ENCODE peak calls at places on chromosomes 16 and 17, in four cellular contexts. Z is transverse colon, L is anterior cingulate cortex, C is T-helper 2 cell. T is an unnamed sample.

GRCh38 chr17:62941358-62941991 is 24.6 kb upstream of the TANC2 start:
- DNase-seq in Z (no peak), L (no peak), C (no peak), T (no peak)

GRCh38 chr16:11094075-11094593 is 149.8 kb downstream of the CLEC16A start:
- DNase-seq in Z (peak), L (no peak), C (no peak), T (no peak)

GRCh38 chr16:57530531-57531252 is 5.7 kb downstream of the CCDC102A start:
- DNase-seq in Z (peak), L (no peak), C (no peak), T (peak)

GRCh38 chr16:73778872-73779271 is 517.7 kb upstream of the PSMD7 start:
- DNase-seq in Z (no peak), L (no peak), C (no peak), T (no peak)

GRCh38 chr16:58012481-58012880 is 11.3 kb downstream of the USB1 start:
- DNase-seq in Z (no peak), L (no peak), C (no peak), T (no peak)

GRCh38 chr17:12580640-12581039 is 85.0 kb upstream of the MYOCD start:
- DNase-seq in Z (no peak), L (no peak), C (no peak), T (no peak)

GRCh38 chr17:82301916-82302497 is 15.4 kb downstream of the CD7 start:
- DNase-seq in Z (peak), L (no peak), C (no peak), T (no peak)

GRCh38 chr16:73916839-73917594 is 379.6 kb upstream of the PSMD7 start:
- DNase-seq in Z (no peak), L (no peak), C (no peak), T (no peak)

GRCh38 chr16:1167276-1168107 is 14.6 kb downstream of the CACNA1H start:
- DNase-seq in Z (no peak), L (no peak), C (no peak), T (peak)

GRCh38 chr17:75558666-75559530 is 28.7 kb upstream of the MYO15B start:
- DNase-seq in Z (no peak), L (no peak), C (no peak), T (peak)

GRCh38 chr16:59459811-59460210 is 725.7 kb upstream of the GOT2 start:
- DNase-seq in Z (no peak), L (no peak), C (no peak), T (no peak)

GRCh38 chr16:54964239-54964638 is 33.6 kb downstream of the IRX5 start:
- DNase-seq in Z (no peak), L (no peak), C (no peak), T (no peak)

GRCh38 chr16:85567101-85567866 is 45.8 kb upstream of the GSE1 start:
- DNase-seq in Z (peak), L (no peak), C (no peak), T (no peak)

GRCh38 chr16:54286330-54287017 is at the start of gene IRX3:
- DNase-seq in Z (peak), L (no peak), C (no peak), T (peak)

GRCh38 chr16:81618187-81618586 is 160.9 kb upstream of the PLCG2 start:
- DNase-seq in Z (no peak), L (no peak), C (no peak), T (no peak)

GRCh38 chr17:9813166-9813565 is 8.7 kb downstream of the GSG1L2 start:
- DNase-seq in Z (no peak), L (no peak), C (no peak), T (no peak)

T was measured in body of pancreas.